ENCODE peak calls at places on chromosomes 1 and 21, in four cellular contexts. I is cardiac muscle cell, K is brain microvascular endothelial cell, Y is IMR-90. U is an unnamed sample.

GRCh38 chr21:32918467-32919140 is 107.1 kb upstream of the OLIG2 start:
- DNase-seq in I (no peak), K (no peak), Y (no peak), U (no peak)

GRCh38 chr21:44993321-44994015 is 53.6 kb downstream of the SLX9 start:
- DNase-seq in I (no peak), K (no peak), Y (no peak), U (no peak)

GRCh38 chr1:240909701-240910457 is 297.9 kb upstream of the GREM2 start:
- DNase-seq in I (no peak), K (no peak), Y (no peak), U (peak; percentile 38)

GRCh38 chr1:31111290-31111951 is 45.9 kb upstream of the PUM1 start:
- DNase-seq in I (no peak), K (no peak), Y (peak; percentile 34), U (no peak)

GRCh38 chr1:77354536-77354935 is 72.7 kb downstream of the AK5 start:
- DNase-seq in I (no peak), K (no peak), Y (no peak), U (no peak)

GRCh38 chr1:63112155-63112914 is 210.0 kb upstream of the FOXD3 start:
- DNase-seq in I (no peak), K (peak; percentile 84), Y (peak; percentile 31), U (no peak)

GRCh38 chr1:58035523-58035922 is 511.0 kb downstream of the OMA1 start:
- DNase-seq in I (peak; percentile 20), K (no peak), Y (no peak), U (no peak)

GRCh38 chr1:212977781-212978645 is 27.7 kb downstream of the VASH2 start:
- DNase-seq in I (no peak), K (no peak), Y (peak; percentile 19), U (peak; percentile 61)

GRCh38 chr1:6599141-6599975 is 3.3 kb downstream of the KLHL21 start:
- DNase-seq in I (no peak), K (no peak), Y (no peak), U (no peak)

GRCh38 chr1:6594977-6595740 is 7.5 kb downstream of the KLHL21 start:
- DNase-seq in I (no peak), K (no peak), Y (no peak), U (no peak)

GRCh38 chr1:6596351-6596750 is 6.3 kb downstream of the KLHL21 start:
- DNase-seq in I (no peak), K (no peak), Y (no peak), U (no peak)

GRCh38 chr1:6597777-6598131 is 4.9 kb downstream of the KLHL21 start:
- DNase-seq in I (no peak), K (no peak), Y (no peak), U (no peak)

GRCh38 chr1:6596886-6597776 is 5.5 kb downstream of the KLHL21 start:
- DNase-seq in I (peak; percentile 60), K (no peak), Y (no peak), U (no peak)
- H3K4me3 ChIP-seq in I (no peak overlapping the region), K (no peak overlapping the region), Y (no peak overlapping the region), U (no peak overlapping the region)

GRCh38 chr1:157776971-157777386 is at the start of gene FCRL2:
- DNase-seq in I (no peak), K (no peak), Y (no peak), U (peak; percentile 46)
- H3K4me3 ChIP-seq in I (no peak within 1 kb of the TSS), K (no peak within 1 kb of the TSS), Y (no peak within 1 kb of the TSS), U (no peak within 1 kb of the TSS)

GRCh38 chr1:229430761-229431269 is 3.1 kb downstream of the ACTA1 start:
- DNase-seq in I (peak; percentile 90), K (peak; percentile 30), Y (peak; percentile 37), U (no peak)
- H3K4me3 ChIP-seq in I (no peak overlapping the region), K (no peak overlapping the region), Y (no peak overlapping the region), U (no peak overlapping the region)

DNA sequence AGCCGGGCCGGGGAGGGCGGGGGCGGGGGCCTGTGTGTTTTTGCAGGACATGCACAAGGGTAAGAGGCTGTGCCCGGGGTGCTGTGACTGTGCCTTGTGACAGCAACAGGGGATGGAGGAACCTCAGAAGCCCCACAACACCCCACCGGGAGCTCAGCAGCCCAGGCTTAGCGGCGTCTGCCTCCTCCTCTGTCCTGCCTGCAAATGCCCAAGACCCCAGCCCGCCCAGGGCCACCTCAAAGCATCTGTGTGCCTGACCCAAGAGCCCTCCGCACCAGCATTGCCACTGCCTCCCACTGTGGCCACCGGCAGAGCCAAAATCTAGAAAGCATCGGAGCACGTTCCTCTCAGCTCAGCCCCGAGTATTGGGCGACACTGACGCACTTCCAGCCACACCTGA is 2.7 kb upstream of the ACTRT2 start:
- DNase-seq in I (no peak), K (no peak), Y (no peak), U (no peak)
- H3K4me3 ChIP-seq in I (no peak overlapping the region), K (no peak overlapping the region), Y (no peak overlapping the region), U (no peak overlapping the region)

DNA sequence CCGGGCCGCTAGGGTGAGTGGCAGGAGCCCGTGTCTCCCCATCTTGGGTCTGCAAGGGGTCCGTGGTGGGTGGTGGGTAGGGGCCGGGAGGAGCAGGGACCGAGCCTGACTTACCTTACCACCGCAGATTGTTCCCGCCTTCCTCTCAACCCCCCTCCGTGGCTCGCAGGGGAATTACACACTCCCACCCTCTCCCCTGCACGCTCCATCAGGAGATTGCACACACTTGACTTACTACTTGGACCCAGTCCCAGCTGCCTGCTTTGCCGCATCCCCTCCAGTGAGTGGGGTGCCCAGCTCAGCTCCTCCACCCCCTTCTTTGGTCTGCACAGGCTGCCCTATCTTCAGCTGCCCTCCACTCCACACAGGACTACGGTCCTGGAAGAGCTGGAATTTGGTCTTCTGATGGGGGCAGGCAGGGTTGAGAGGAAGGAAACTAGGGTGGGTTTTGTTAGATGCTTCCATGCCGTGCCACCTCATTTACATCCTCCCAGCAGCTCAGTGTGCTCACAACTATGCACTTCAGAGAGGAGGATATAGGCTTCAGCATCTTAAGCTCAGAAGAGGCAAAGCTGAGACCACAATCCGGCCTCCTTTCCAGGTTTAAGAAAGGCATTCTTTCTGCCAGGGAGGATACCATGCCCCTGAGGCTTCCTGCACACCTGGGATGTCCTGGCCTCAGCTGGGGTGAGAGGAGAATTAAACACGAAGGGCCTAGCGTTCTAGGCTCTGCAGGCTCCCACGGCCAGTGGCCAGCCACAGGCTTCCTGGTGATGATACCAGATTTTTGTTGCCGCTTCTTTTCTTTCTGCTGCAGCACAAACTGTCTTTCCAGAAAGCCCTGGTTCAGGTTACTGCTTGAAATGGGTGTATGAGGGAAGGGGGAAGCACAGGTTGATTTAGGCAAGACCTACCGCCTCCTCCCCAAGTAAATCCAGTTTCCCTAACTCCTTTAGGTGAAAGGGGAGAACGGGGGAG is 2.3 kb downstream of the KCNC4 start:
- DNase-seq in I (no peak), K (no peak), Y (no peak), U (no peak)
- H3K4me3 ChIP-seq in I (peak overlapping the region; percentile 65), K (no peak overlapping the region), Y (no peak overlapping the region), U (peak overlapping the region; percentile 30)

GRCh38 chr1:100250807-100251206 is 1.2 kb upstream of the DBT start:
- DNase-seq in I (no peak), K (no peak), Y (no peak), U (no peak)

GRCh38 chr1:100250264-100250663 is 630 bp upstream of the DBT start:
- DNase-seq in I (no peak), K (no peak), Y (no peak), U (no peak)

GRCh38 chr1:100246738-100247137 is 2.9 kb downstream of the DBT start:
- DNase-seq in I (no peak), K (no peak), Y (no peak), U (no peak)

GRCh38 chr1:100249537-100250257 is at the start of gene DBT:
- DNase-seq in I (peak; percentile 97), K (peak; percentile 95), Y (peak; percentile 92), U (peak; percentile 85)

DNA sequence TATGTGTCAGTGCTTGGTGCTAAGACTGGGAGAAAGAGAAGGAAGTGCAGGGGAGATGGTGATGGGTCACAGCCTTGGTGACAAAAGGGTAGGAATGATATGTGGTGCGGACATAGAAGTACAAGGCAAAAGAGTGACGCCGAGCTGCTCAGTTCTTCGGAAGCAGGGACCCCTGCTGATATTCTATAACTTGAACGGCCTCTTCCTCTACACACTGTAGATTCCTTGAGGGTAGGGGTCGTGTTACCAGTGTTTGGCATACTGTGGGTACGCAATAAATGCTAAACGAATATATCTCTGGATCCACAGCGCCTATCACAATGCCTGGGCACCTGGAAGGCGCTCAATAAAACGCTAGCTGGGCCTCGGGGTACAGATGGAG is 488 bp downstream of the DBT start:
- DNase-seq in I (peak; percentile 13), K (no peak), Y (no peak), U (no peak)
- H3K4me3 ChIP-seq in I (peak overlapping the region; percentile 58), K (peak overlapping the region; percentile 92), Y (peak overlapping the region; percentile 93), U (peak overlapping the region; percentile 99)

DNA sequence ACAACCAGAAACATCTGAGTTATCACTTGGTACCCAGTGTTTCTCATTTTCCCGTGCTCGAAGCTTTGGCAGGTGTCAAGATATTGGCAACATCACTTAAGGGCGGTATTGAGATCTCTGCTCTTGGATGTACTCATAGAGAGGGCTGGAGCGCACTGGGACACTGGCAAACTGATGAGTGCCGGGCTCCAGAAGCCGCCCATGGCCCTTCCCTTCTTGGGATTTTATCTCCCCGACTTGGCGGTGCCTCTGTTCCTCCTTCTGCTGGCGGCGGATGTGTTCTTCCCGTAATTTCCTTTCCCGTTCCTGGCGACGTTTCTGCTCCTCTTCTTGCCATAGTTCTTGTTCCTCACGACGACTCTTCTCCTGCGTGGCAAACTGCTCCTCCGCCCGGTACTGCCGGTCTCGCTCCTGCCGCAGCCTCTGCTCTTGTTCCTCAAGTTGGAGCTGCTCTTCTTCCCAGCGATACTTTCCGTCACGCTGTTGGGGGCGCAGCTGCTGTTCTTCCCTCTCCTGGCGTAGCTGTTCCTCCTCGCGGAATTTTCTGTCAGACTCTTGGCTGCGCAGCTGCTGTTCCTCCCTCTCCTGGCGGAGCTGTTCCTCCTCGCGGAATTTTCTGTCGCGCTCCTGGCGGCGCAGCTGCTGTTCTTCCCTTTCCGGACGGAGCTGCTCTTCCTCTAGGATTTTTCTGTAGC is 7.8 kb downstream of the TCHH start:
- DNase-seq in I (no peak), K (no peak), Y (no peak), U (peak; percentile 6)
- H3K4me3 ChIP-seq in I (no peak overlapping the region), K (peak overlapping the region; percentile 35), Y (no peak overlapping the region), U (no peak overlapping the region)

GRCh38 chr1:61052393-61053280 is 29.7 kb upstream of the NFIA start:
- DNase-seq in I (peak; percentile 52), K (no peak), Y (no peak), U (no peak)

GRCh38 chr1:61053712-61054608 is 28.4 kb upstream of the NFIA start:
- DNase-seq in I (peak; percentile 59), K (no peak), Y (no peak), U (no peak)

GRCh38 chr1:61051455-61052392 is 30.6 kb upstream of the NFIA start:
- DNase-seq in I (no peak), K (no peak), Y (no peak), U (no peak)

GRCh38 chr1:61054636-61055035 is 27.7 kb upstream of the NFIA start:
- DNase-seq in I (no peak), K (no peak), Y (no peak), U (no peak)

DNA sequence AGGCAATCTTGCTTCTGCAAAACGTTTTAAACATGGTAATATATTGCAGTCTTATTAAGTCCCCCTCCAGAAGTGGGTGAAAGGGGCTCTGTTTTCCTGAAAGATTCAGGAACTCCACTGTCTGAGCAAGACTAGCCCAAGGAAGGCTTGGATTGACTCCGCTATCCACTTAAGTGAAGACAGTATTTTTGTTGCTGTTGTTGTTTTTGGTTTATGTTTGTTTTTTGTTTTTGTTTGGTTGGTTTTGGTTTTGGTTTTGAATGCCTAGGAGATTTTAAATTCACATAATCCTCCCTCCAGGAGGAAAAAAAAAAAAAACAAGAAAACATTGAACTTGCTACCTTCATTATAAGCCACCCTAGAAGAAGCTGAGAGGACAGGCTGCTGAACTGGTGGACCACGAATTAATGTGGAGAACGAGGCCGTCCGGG is 29.1 kb upstream of the NFIA start:
- DNase-seq in I (no peak), K (no peak), Y (no peak), U (no peak)
- H3K4me3 ChIP-seq in I (peak overlapping the region; percentile 21), K (no peak overlapping the region), Y (no peak overlapping the region), U (peak overlapping the region; percentile 40)